ENCODE peak calls at places on chromosomes 11 and 22, in six cellular contexts. H is gastrocnemius medialis, V is heart right ventricle, T is Caco-2, A is Peyer's patch, F is tibial nerve. Q is an unnamed sample.

GRCh38 chr11:69213315-69213714 is 57.6 kb downstream of the SMIM38 start:
- DNase-seq in A (no peak), H (no peak), T (peak; percentile 7), V (no peak), F (no peak), Q (no peak)

GRCh38 chr11:845872-846271 is 3.2 kb downstream of the TSPAN4 start:
- DNase-seq in T (no peak), F (no peak), A (no peak), V (no peak), H (no peak), Q (no peak)

GRCh38 chr11:7749456-7749855 is 43.2 kb upstream of the OVCH2 start:
- DNase-seq in A (no peak), F (no peak), V (no peak), H (no peak), T (no peak), Q (no peak)

GRCh38 chr11:3684129-3684685 is 13.0 kb upstream of the CHRNA10 start:
- DNase-seq in T (no peak), V (no peak), H (no peak), F (no peak), A (no peak), Q (no peak)

GRCh38 chr11:2527621-2528291 is 82.9 kb downstream of the KCNQ1 start:
- DNase-seq in H (peak; percentile 10), T (peak; percentile 32), F (peak; percentile 5), V (no peak), A (no peak), Q (no peak)

GRCh38 chr11:66112640-66113098 is 42.6 kb downstream of the PACS1 start:
- DNase-seq in F (no peak), A (peak; percentile 64), H (no peak), V (peak; percentile 17), T (no peak), Q (no peak)

GRCh38 chr22:25104367-25104766 is 95.3 kb upstream of the CRYBB3 start:
- DNase-seq in F (no peak), A (no peak), V (no peak), T (no peak), H (no peak), Q (no peak)

GRCh38 chr22:45430871-45431270 is 17.4 kb downstream of the RIBC2 start:
- DNase-seq in A (no peak), H (no peak), V (no peak), T (peak; percentile 9), F (no peak), Q (no peak)

GRCh38 chr11:15146271-15147003 is 31.7 kb downstream of the INSC start:
- DNase-seq in T (no peak), V (no peak), F (no peak), A (no peak), H (no peak), Q (no peak)

GRCh38 chr11:95132956-95133355 is 43.3 kb downstream of the ENDOD1 start:
- DNase-seq in F (no peak), V (no peak), A (no peak), T (no peak), H (no peak), Q (no peak)

GRCh38 chr11:76246271-76246933 is 40.1 kb upstream of the WNT11 start:
- DNase-seq in T (no peak), A (no peak), H (no peak), V (no peak), F (no peak), Q (no peak)

GRCh38 chr11:95559899-95560298 is 229.7 kb downstream of the FAM76B start:
- DNase-seq in F (no peak), A (no peak), T (no peak), H (no peak), V (no peak), Q (no peak)

DNA sequence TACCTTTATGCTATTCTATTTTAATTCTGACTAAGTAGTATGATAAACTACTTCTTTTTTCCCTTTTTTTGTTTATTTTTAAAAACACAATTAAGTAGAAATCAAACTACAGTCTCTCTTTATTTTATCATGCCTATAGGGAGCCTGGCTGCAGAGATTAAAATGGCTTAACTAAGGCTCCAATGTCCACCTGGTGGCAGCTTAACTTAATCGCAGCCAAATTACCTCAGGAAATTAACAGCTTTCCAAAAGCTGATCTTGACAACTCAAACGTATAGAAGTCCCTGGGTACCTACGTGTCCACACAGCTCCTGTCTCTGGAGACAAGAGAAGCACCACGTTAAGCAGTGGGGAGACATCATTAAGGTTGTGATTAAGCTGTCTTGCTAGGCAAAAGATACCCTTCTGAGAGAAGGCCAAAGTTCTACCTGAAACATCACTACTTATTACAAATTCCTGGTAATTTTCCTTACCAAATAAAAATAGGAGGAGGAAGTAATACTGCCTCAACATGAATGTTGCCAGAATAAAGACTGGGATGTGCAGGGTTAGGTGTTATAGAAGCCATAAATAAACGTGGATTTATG is 63.2 kb upstream of the SNX19 start:
- DNase-seq in T (no peak), V (no peak), H (no peak), A (no peak), F (no peak), Q (no peak)
- TF ChIP-seq CTCF in T (peak; percentile 66), V (peak; percentile 43), H (no peak), A (peak; percentile 17), F (no peak), Q (peak; percentile 70)

GRCh38 chr11:67576742-67577475 is 6.7 kb upstream of the GSTP1 start:
- DNase-seq in A (no peak), F (no peak), T (no peak), V (no peak), H (no peak), Q (no peak)
- TF ChIP-seq CTCF in A (no peak), F (no peak), T (no peak), V (no peak), H (no peak), Q (no peak)

GRCh38 chr11:103631841-103632240 is 404.6 kb upstream of the DDI1 start:
- DNase-seq in T (no peak), A (no peak), V (no peak), H (no peak), F (no peak), Q (no peak)
- TF ChIP-seq CTCF in T (no peak), A (no peak), V (no peak), H (no peak), F (no peak), Q (no peak)

DNA sequence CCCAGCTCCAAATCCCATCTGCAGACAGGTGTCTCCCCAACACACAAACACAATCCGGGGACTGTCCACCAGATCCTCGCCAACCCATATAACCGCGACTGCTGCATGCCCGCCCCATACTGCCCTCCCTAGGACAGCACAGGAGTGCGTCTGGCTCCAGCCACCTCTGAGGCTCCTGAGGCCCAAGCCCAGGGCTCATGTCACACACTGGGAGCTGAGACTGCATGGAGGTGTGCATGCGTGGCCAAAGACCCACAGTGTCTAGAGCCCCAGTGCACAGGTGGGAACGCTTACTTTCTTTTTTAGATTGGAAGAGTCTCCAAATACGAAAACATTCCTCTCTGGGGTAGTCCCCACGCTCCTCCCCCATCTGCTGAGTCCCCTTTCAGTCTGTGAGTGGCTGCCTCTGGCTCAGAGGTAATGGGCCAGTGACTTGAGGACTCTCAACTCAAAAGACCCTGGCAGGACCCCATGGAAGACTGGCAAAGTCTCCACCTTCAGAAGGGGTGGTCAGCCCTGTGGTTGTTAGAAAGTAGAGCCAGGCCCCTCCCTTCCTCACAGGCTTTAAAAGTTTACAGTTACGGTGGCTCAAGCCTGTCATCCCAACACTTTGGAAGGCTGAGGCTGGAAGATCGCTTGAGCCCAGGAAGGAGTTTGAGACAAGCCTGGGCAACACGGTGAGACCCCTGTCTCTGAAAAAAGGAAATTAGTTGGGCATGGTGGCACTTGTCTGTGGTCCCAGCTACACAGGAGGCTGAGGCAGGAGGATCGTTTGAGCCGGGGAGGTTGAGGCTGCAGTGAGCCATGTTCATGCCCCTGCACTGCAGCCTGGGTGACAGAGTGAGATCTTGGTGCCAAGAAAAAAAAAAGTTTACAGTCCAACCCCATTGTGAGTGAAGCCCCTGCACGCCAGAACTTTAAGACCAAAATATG is 2.3 kb downstream of the CBX7 start:
- DNase-seq in T (peak; percentile 30), V (no peak), A (no peak), H (no peak), F (peak; percentile 14), Q (no peak)
- TF ChIP-seq CTCF in T (no peak), V (no peak), A (no peak), H (no peak), F (no peak), Q (no peak)

DNA sequence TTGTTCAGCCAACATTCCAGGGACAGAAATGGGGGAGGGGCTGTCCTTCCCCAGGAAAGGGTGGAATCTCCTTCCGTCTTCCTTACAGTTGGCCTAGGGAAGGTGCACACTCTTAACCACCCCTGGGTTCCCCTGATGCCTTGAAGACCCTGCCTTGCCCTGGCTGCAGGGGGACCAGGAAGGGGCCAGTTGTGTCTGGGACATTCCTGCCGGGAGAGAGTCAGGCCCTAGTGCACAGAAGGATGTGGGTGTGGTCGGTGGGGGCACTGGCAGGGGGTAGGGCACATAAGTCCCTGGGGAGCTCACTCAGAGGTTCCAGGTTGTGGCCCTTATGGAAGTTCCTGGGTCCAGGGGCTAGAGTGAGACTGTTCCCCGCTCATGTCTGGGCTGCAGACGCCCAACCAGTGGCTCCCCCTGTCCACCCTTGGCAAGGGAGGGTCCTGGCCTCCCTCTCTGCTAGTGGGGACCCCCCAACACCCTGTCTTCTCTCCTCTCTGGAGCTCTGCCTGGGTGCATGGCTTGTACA is 2.1 kb upstream of the APOBEC3A start:
- DNase-seq in V (no peak), T (no peak), A (no peak), F (no peak), H (no peak), Q (no peak)
- TF ChIP-seq CTCF in V (no peak), T (no peak), A (no peak), F (no peak), H (no peak), Q (no peak)

GRCh38 chr11:71519546-71519945 is 7.5 kb upstream of the KRTAP5-7 start:
- DNase-seq in T (no peak), H (no peak), A (no peak), F (no peak), V (peak; percentile 2), Q (no peak)
- TF ChIP-seq CTCF in T (no peak), H (no peak), A (no peak), F (no peak), V (no peak), Q (no peak)

GRCh38 chr11:27211370-27212127 is 151.5 kb downstream of the CCDC34 start:
- DNase-seq in A (no peak), F (no peak), V (no peak), T (no peak), H (no peak), Q (no peak)
- TF ChIP-seq CTCF in A (peak; percentile 37), F (no peak), V (peak; percentile 42), T (peak; percentile 32), H (no peak), Q (peak; percentile 68)

GRCh38 chr22:37196539-37197450 is 8.7 kb upstream of the C1QTNF6 start:
- DNase-seq in H (peak; percentile 86), F (peak; percentile 77), V (peak; percentile 89), A (no peak), T (peak; percentile 69), Q (no peak)
- TF ChIP-seq CTCF in H (no peak), F (peak; percentile 31), V (peak; percentile 30), A (peak; percentile 61), T (peak; percentile 5), Q (peak; percentile 35)

DNA sequence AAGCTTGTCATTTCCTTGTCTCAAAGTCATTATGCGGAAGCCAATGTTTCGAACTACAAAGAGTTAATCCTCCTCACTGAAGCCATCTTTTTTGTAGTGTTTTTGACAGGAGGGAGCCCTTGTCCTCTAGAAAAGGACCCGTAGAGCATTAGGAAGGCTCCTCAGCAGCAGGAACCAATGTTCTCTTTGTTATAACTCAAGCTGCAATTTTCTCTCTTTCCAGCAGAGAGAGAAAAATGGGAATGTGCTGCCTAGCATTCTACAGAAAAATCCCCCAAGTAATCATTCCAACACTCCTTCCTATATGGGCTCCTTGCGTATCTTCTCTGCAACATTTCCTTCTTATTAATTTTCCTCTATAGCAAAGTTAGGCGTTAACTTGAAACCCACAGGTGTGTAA is 30.6 kb downstream of the SC5D start:
- DNase-seq in T (no peak), V (no peak), A (no peak), F (no peak), H (no peak), Q (no peak)
- TF ChIP-seq CTCF in T (peak; percentile 2), V (no peak), A (no peak), F (no peak), H (no peak), Q (peak; percentile 22)

Q was measured in Panc1.